ENCODE peak calls at places on chromosome 22, in four cellular contexts. One of them, this sample, is unnamed.
A peak's percentile ranks its signal among the peaks of the same experiment; 100 is the strongest.

GRCh38 chr22:37145415-37146385 is 4.0 kb downstream of the IL2RB start:
- DNase-seq in mesenteric fat pad: no peak
- DNase-seq in activated CD8-positive, alpha-beta memory T cell treated with anti-CD3 and anti-CD28 coated beads for 24 hours: no peak
- DNase-seq in stimulated activated CD4-positive, alpha-beta T cell treated with anti-CD3 and anti-CD28 coated beads, Interleukin-1b, Interleukin-23, amount 100 ng/mL, for 1 hour: no peak
- DNase-seq in this sample: no peak

GRCh38 chr22:28014141-28015055 is 95.3 kb upstream of the PITPNB start:
- DNase-seq in stimulated activated CD4-positive, alpha-beta T cell treated with anti-CD3 and anti-CD28 coated beads, Interleukin-1b, Interleukin-23, amount 100 ng/mL, for 1 hour: no peak
- DNase-seq in activated CD8-positive, alpha-beta memory T cell treated with anti-CD3 and anti-CD28 coated beads for 24 hours: no peak
- DNase-seq in mesenteric fat pad: no peak
- DNase-seq in this sample: no peak

GRCh38 chr22:17077255-17077654 is 7.5 kb upstream of the IL17RA start:
- DNase-seq in activated CD8-positive, alpha-beta memory T cell treated with anti-CD3 and anti-CD28 coated beads for 24 hours: no peak
- DNase-seq in mesenteric fat pad: no peak
- DNase-seq in stimulated activated CD4-positive, alpha-beta T cell treated with anti-CD3 and anti-CD28 coated beads, Interleukin-1b, Interleukin-23, amount 100 ng/mL, for 1 hour: no peak
- DNase-seq in this sample: no peak

GRCh38 chr22:50579752-50580151 is 1.5 kb upstream of the CPT1B start:
- DNase-seq in mesenteric fat pad: no peak
- DNase-seq in activated CD8-positive, alpha-beta memory T cell treated with anti-CD3 and anti-CD28 coated beads for 24 hours: no peak
- DNase-seq in stimulated activated CD4-positive, alpha-beta T cell treated with anti-CD3 and anti-CD28 coated beads, Interleukin-1b, Interleukin-23, amount 100 ng/mL, for 1 hour: no peak
- DNase-seq in this sample: no peak

GRCh38 chr22:44210721-44211120 is 30.0 kb downstream of the PARVG start:
- DNase-seq in activated CD8-positive, alpha-beta memory T cell treated with anti-CD3 and anti-CD28 coated beads for 24 hours: no peak
- DNase-seq in mesenteric fat pad: peak; percentile 39
- DNase-seq in stimulated activated CD4-positive, alpha-beta T cell treated with anti-CD3 and anti-CD28 coated beads, Interleukin-1b, Interleukin-23, amount 100 ng/mL, for 1 hour: no peak
- DNase-seq in this sample: no peak

GRCh38 chr22:49091917-49092545 is 735.6 kb downstream of the BRD1 start:
- DNase-seq in activated CD8-positive, alpha-beta memory T cell treated with anti-CD3 and anti-CD28 coated beads for 24 hours: no peak
- DNase-seq in stimulated activated CD4-positive, alpha-beta T cell treated with anti-CD3 and anti-CD28 coated beads, Interleukin-1b, Interleukin-23, amount 100 ng/mL, for 1 hour: no peak
- DNase-seq in mesenteric fat pad: no peak
- DNase-seq in this sample: no peak

GRCh38 chr22:23532756-23533155 is 47.3 kb downstream of the IGLL1 start:
- DNase-seq in mesenteric fat pad: no peak
- DNase-seq in activated CD8-positive, alpha-beta memory T cell treated with anti-CD3 and anti-CD28 coated beads for 24 hours: no peak
- DNase-seq in stimulated activated CD4-positive, alpha-beta T cell treated with anti-CD3 and anti-CD28 coated beads, Interleukin-1b, Interleukin-23, amount 100 ng/mL, for 1 hour: no peak
- DNase-seq in this sample: no peak

GRCh38 chr22:24379536-24379935 is 47.9 kb upstream of the ADORA2A start:
- DNase-seq in mesenteric fat pad: no peak
- DNase-seq in stimulated activated CD4-positive, alpha-beta T cell treated with anti-CD3 and anti-CD28 coated beads, Interleukin-1b, Interleukin-23, amount 100 ng/mL, for 1 hour: no peak
- DNase-seq in activated CD8-positive, alpha-beta memory T cell treated with anti-CD3 and anti-CD28 coated beads for 24 hours: no peak
- DNase-seq in this sample: no peak

GRCh38 chr22:46942816-46943783 is 180.7 kb downstream of the TBC1D22A start:
- DNase-seq in stimulated activated CD4-positive, alpha-beta T cell treated with anti-CD3 and anti-CD28 coated beads, Interleukin-1b, Interleukin-23, amount 100 ng/mL, for 1 hour: no peak
- DNase-seq in activated CD8-positive, alpha-beta memory T cell treated with anti-CD3 and anti-CD28 coated beads for 24 hours: no peak
- DNase-seq in mesenteric fat pad: no peak
- DNase-seq in this sample: no peak

GRCh38 chr22:46262449-46263207 is 515 bp downstream of the PKDREJ start:
- DNase-seq in mesenteric fat pad: peak; percentile 90
- DNase-seq in activated CD8-positive, alpha-beta memory T cell treated with anti-CD3 and anti-CD28 coated beads for 24 hours: no peak
- DNase-seq in stimulated activated CD4-positive, alpha-beta T cell treated with anti-CD3 and anti-CD28 coated beads, Interleukin-1b, Interleukin-23, amount 100 ng/mL, for 1 hour: no peak
- DNase-seq in this sample: no peak

GRCh38 chr22:45101828-45102227 is 61.9 kb upstream of the NUP50 start:
- DNase-seq in mesenteric fat pad: no peak
- DNase-seq in activated CD8-positive, alpha-beta memory T cell treated with anti-CD3 and anti-CD28 coated beads for 24 hours: no peak
- DNase-seq in stimulated activated CD4-positive, alpha-beta T cell treated with anti-CD3 and anti-CD28 coated beads, Interleukin-1b, Interleukin-23, amount 100 ng/mL, for 1 hour: no peak
- DNase-seq in this sample: peak; percentile 22

GRCh38 chr22:31250740-31251330 is 38.7 kb downstream of the LIMK2 start:
- DNase-seq in activated CD8-positive, alpha-beta memory T cell treated with anti-CD3 and anti-CD28 coated beads for 24 hours: no peak
- DNase-seq in mesenteric fat pad: no peak
- DNase-seq in stimulated activated CD4-positive, alpha-beta T cell treated with anti-CD3 and anti-CD28 coated beads, Interleukin-1b, Interleukin-23, amount 100 ng/mL, for 1 hour: no peak
- DNase-seq in this sample: no peak

GRCh38 chr22:37904572-37905533 is 1.2 kb upstream of the MICALL1 start:
- DNase-seq in activated CD8-positive, alpha-beta memory T cell treated with anti-CD3 and anti-CD28 coated beads for 24 hours: no peak
- DNase-seq in stimulated activated CD4-positive, alpha-beta T cell treated with anti-CD3 and anti-CD28 coated beads, Interleukin-1b, Interleukin-23, amount 100 ng/mL, for 1 hour: no peak
- DNase-seq in mesenteric fat pad: no peak
- DNase-seq in this sample: peak; percentile 84

GRCh38 chr22:23216331-23217170 is 36.2 kb downstream of the BCR start:
- DNase-seq in stimulated activated CD4-positive, alpha-beta T cell treated with anti-CD3 and anti-CD28 coated beads, Interleukin-1b, Interleukin-23, amount 100 ng/mL, for 1 hour: no peak
- DNase-seq in mesenteric fat pad: no peak
- DNase-seq in activated CD8-positive, alpha-beta memory T cell treated with anti-CD3 and anti-CD28 coated beads for 24 hours: peak; percentile 70
- DNase-seq in this sample: no peak

GRCh38 chr22:42610211-42610610 is 4.5 kb downstream of the POLDIP3 start:
- DNase-seq in mesenteric fat pad: no peak
- DNase-seq in stimulated activated CD4-positive, alpha-beta T cell treated with anti-CD3 and anti-CD28 coated beads, Interleukin-1b, Interleukin-23, amount 100 ng/mL, for 1 hour: no peak
- DNase-seq in activated CD8-positive, alpha-beta memory T cell treated with anti-CD3 and anti-CD28 coated beads for 24 hours: no peak
- DNase-seq in this sample: no peak

GRCh38 chr22:42289671-42290269 is 19.3 kb upstream of the TCF20 start:
- DNase-seq in activated CD8-positive, alpha-beta memory T cell treated with anti-CD3 and anti-CD28 coated beads for 24 hours: no peak
- DNase-seq in mesenteric fat pad: no peak
- DNase-seq in stimulated activated CD4-positive, alpha-beta T cell treated with anti-CD3 and anti-CD28 coated beads, Interleukin-1b, Interleukin-23, amount 100 ng/mL, for 1 hour: no peak
- DNase-seq in this sample: no peak

GRCh38 chr22:42300286-42301071 is 30.0 kb upstream of the TCF20 start:
- DNase-seq in mesenteric fat pad: no peak
- DNase-seq in activated CD8-positive, alpha-beta memory T cell treated with anti-CD3 and anti-CD28 coated beads for 24 hours: peak; percentile 68
- DNase-seq in stimulated activated CD4-positive, alpha-beta T cell treated with anti-CD3 and anti-CD28 coated beads, Interleukin-1b, Interleukin-23, amount 100 ng/mL, for 1 hour: no peak
- DNase-seq in this sample: no peak

GRCh38 chr22:36332623-36333331 is 55.0 kb downstream of the MYH9 start:
- DNase-seq in stimulated activated CD4-positive, alpha-beta T cell treated with anti-CD3 and anti-CD28 coated beads, Interleukin-1b, Interleukin-23, amount 100 ng/mL, for 1 hour: no peak
- DNase-seq in mesenteric fat pad: no peak
- DNase-seq in activated CD8-positive, alpha-beta memory T cell treated with anti-CD3 and anti-CD28 coated beads for 24 hours: peak; percentile 85
- DNase-seq in this sample: no peak

GRCh38 chr22:20093437-20093836 is 13.4 kb downstream of the DGCR8 start:
- DNase-seq in activated CD8-positive, alpha-beta memory T cell treated with anti-CD3 and anti-CD28 coated beads for 24 hours: no peak
- DNase-seq in mesenteric fat pad: no peak
- DNase-seq in stimulated activated CD4-positive, alpha-beta T cell treated with anti-CD3 and anti-CD28 coated beads, Interleukin-1b, Interleukin-23, amount 100 ng/mL, for 1 hour: no peak
- DNase-seq in this sample: no peak

GRCh38 chr22:33658775-33659174 is 261.5 kb downstream of the LARGE1 start:
- DNase-seq in stimulated activated CD4-positive, alpha-beta T cell treated with anti-CD3 and anti-CD28 coated beads, Interleukin-1b, Interleukin-23, amount 100 ng/mL, for 1 hour: no peak
- DNase-seq in activated CD8-positive, alpha-beta memory T cell treated with anti-CD3 and anti-CD28 coated beads for 24 hours: no peak
- DNase-seq in mesenteric fat pad: no peak
- DNase-seq in this sample: no peak

GRCh38 chr22:36386351-36386899 is 1.3 kb downstream of the MYH9 start:
- DNase-seq in stimulated activated CD4-positive, alpha-beta T cell treated with anti-CD3 and anti-CD28 coated beads, Interleukin-1b, Interleukin-23, amount 100 ng/mL, for 1 hour: no peak
- DNase-seq in activated CD8-positive, alpha-beta memory T cell treated with anti-CD3 and anti-CD28 coated beads for 24 hours: peak; percentile 85
- DNase-seq in mesenteric fat pad: no peak
- DNase-seq in this sample: no peak

GRCh38 chr22:39173787-39174497 is 21.5 kb upstream of the CBX7 start:
- DNase-seq in stimulated activated CD4-positive, alpha-beta T cell treated with anti-CD3 and anti-CD28 coated beads, Interleukin-1b, Interleukin-23, amount 100 ng/mL, for 1 hour: no peak
- DNase-seq in activated CD8-positive, alpha-beta memory T cell treated with anti-CD3 and anti-CD28 coated beads for 24 hours: peak; percentile 74
- DNase-seq in mesenteric fat pad: peak; percentile 69
- DNase-seq in this sample: no peak

GRCh38 chr22:20965888-20966855 is 883 bp upstream of the AIFM3 start:
- DNase-seq in stimulated activated CD4-positive, alpha-beta T cell treated with anti-CD3 and anti-CD28 coated beads, Interleukin-1b, Interleukin-23, amount 100 ng/mL, for 1 hour: no peak
- DNase-seq in mesenteric fat pad: no peak
- DNase-seq in activated CD8-positive, alpha-beta memory T cell treated with anti-CD3 and anti-CD28 coated beads for 24 hours: no peak
- DNase-seq in this sample: no peak

GRCh38 chr22:23076896-23077572 is 6.7 kb downstream of the GNAZ start:
- DNase-seq in activated CD8-positive, alpha-beta memory T cell treated with anti-CD3 and anti-CD28 coated beads for 24 hours: no peak
- DNase-seq in stimulated activated CD4-positive, alpha-beta T cell treated with anti-CD3 and anti-CD28 coated beads, Interleukin-1b, Interleukin-23, amount 100 ng/mL, for 1 hour: no peak
- DNase-seq in mesenteric fat pad: no peak
- DNase-seq in this sample: no peak

GRCh38 chr22:40156001-40156516 is 21.7 kb upstream of the TNRC6B start:
- DNase-seq in mesenteric fat pad: no peak
- DNase-seq in stimulated activated CD4-positive, alpha-beta T cell treated with anti-CD3 and anti-CD28 coated beads, Interleukin-1b, Interleukin-23, amount 100 ng/mL, for 1 hour: no peak
- DNase-seq in activated CD8-positive, alpha-beta memory T cell treated with anti-CD3 and anti-CD28 coated beads for 24 hours: no peak
- DNase-seq in this sample: no peak

GRCh38 chr22:44574581-44575343 is 76.7 kb upstream of the RTL6 start:
- DNase-seq in activated CD8-positive, alpha-beta memory T cell treated with anti-CD3 and anti-CD28 coated beads for 24 hours: peak; percentile 40
- DNase-seq in mesenteric fat pad: peak; percentile 76
- DNase-seq in stimulated activated CD4-positive, alpha-beta T cell treated with anti-CD3 and anti-CD28 coated beads, Interleukin-1b, Interleukin-23, amount 100 ng/mL, for 1 hour: no peak
- DNase-seq in this sample: no peak

GRCh38 chr22:21711851-21712250 is 23.7 kb downstream of the YPEL1 start:
- DNase-seq in stimulated activated CD4-positive, alpha-beta T cell treated with anti-CD3 and anti-CD28 coated beads, Interleukin-1b, Interleukin-23, amount 100 ng/mL, for 1 hour: no peak
- DNase-seq in activated CD8-positive, alpha-beta memory T cell treated with anti-CD3 and anti-CD28 coated beads for 24 hours: no peak
- DNase-seq in mesenteric fat pad: no peak
- DNase-seq in this sample: no peak

GRCh38 chr22:25930083-25930482 is 188.1 kb downstream of the MYO18B start:
- DNase-seq in activated CD8-positive, alpha-beta memory T cell treated with anti-CD3 and anti-CD28 coated beads for 24 hours: no peak
- DNase-seq in mesenteric fat pad: no peak
- DNase-seq in stimulated activated CD4-positive, alpha-beta T cell treated with anti-CD3 and anti-CD28 coated beads, Interleukin-1b, Interleukin-23, amount 100 ng/mL, for 1 hour: no peak
- DNase-seq in this sample: no peak

GRCh38 chr22:37275622-37276021 is 6.7 kb upstream of the CYTH4 start:
- DNase-seq in stimulated activated CD4-positive, alpha-beta T cell treated with anti-CD3 and anti-CD28 coated beads, Interleukin-1b, Interleukin-23, amount 100 ng/mL, for 1 hour: no peak
- DNase-seq in mesenteric fat pad: no peak
- DNase-seq in activated CD8-positive, alpha-beta memory T cell treated with anti-CD3 and anti-CD28 coated beads for 24 hours: no peak
- DNase-seq in this sample: no peak

GRCh38 chr22:18987765-18988164 is 51.7 kb upstream of the PRODH start:
- DNase-seq in activated CD8-positive, alpha-beta memory T cell treated with anti-CD3 and anti-CD28 coated beads for 24 hours: no peak
- DNase-seq in mesenteric fat pad: no peak
- DNase-seq in stimulated activated CD4-positive, alpha-beta T cell treated with anti-CD3 and anti-CD28 coated beads, Interleukin-1b, Interleukin-23, amount 100 ng/mL, for 1 hour: no peak
- DNase-seq in this sample: no peak

This sample was measured in GOT3.